ENCODE peak calls at places on chromosomes 3 and 15, in four cellular contexts. J, C, V and W are unnamed samples.

GRCh38 chr15:69489101-69489571 is 36.5 kb downstream of the RPLP1 start:
- DNase-seq in J (no peak), C (no peak), V (no peak), W (no peak)

GRCh38 chr3:127851899-127852298 is 29.6 kb upstream of the MGLL start:
- DNase-seq in J (no peak), C (no peak), V (no peak), W (no peak)

GRCh38 chr3:23826382-23827061 is 20.8 kb downstream of the UBE2E1 start:
- DNase-seq in J (no peak), C (no peak), V (no peak), W (no peak)

GRCh38 chr3:108088697-108089096 is 2.1 kb downstream of the CD47 start:
- DNase-seq in J (no peak), C (no peak), V (no peak), W (no peak)

GRCh38 chr3:117955196-117955595 is 1079.5 kb downstream of the IGSF11 start:
- DNase-seq in J (no peak), C (no peak), V (peak), W (no peak)

GRCh38 chr3:114527036-114527644 is 233.3 kb downstream of the TIGIT start:
- DNase-seq in J (no peak), C (no peak), V (no peak), W (no peak)

GRCh38 chr3:40201770-40202169 is 107.7 kb upstream of the EIF1B start:
- DNase-seq in J (no peak), C (no peak), V (no peak), W (no peak)

GRCh38 chr3:141000691-141001090 is 50.5 kb upstream of the SPSB4 start:
- DNase-seq in J (no peak), C (no peak), V (no peak), W (no peak)

GRCh38 chr3:149480326-149481017 is 6.0 kb downstream of the TM4SF4 start:
- DNase-seq in J (no peak), C (peak), V (peak), W (peak)

GRCh38 chr15:82533801-82534200 is 6.5 kb downstream of the RPS17 start:
- DNase-seq in J (no peak), C (no peak), V (no peak), W (no peak)

GRCh38 chr3:71062920-71063767 is 520.4 kb downstream of the FOXP1 start:
- DNase-seq in J (no peak), C (no peak), V (no peak), W (no peak)

GRCh38 chr15:63344737-63345390 is 36.8 kb downstream of the CA12 start:
- DNase-seq in J (no peak), C (no peak), V (no peak), W (no peak)

GRCh38 chr3:115245437-115245836 is 98.3 kb upstream of the ZBTB20 start:
- DNase-seq in J (no peak), C (peak), V (no peak), W (peak)

GRCh38 chr3:65576942-65577341 is 461.8 kb downstream of the MAGI1 start:
- DNase-seq in J (no peak), C (no peak), V (no peak), W (peak)

GRCh38 chr3:102536479-102536878 is 101.7 kb downstream of the ZPLD1 start:
- DNase-seq in J (no peak), C (peak), V (no peak), W (peak)

GRCh38 chr15:65339926-65340325 is 35.4 kb downstream of the RNU5B-1 start:
- DNase-seq in J (no peak), C (no peak), V (no peak), W (no peak)

GRCh38 chr3:21331321-21331720 is 419.7 kb downstream of the ZNF385D start:
- DNase-seq in J (no peak), C (no peak), V (no peak), W (no peak)

GRCh38 chr15:35713733-35714132 is 167.8 kb upstream of the DPH6 start:
- DNase-seq in J (no peak), C (no peak), V (no peak), W (no peak)

GRCh38 chr3:115851571-115851970 is 228.3 kb downstream of the GAP43 start:
- DNase-seq in J (no peak), C (no peak), V (no peak), W (no peak)

GRCh38 chr3:128495435-128495970 is 2.5 kb upstream of the GATA2 start:
- DNase-seq in J (no peak), C (no peak), V (no peak), W (no peak)

GRCh38 chr3:38560284-38560683 is 64.1 kb downstream of the EXOG start:
- DNase-seq in J (no peak), C (no peak), V (no peak), W (no peak)

GRCh38 chr3:53375019-53375418 is 27.7 kb upstream of the DCP1A start:
- DNase-seq in J (peak), C (peak), V (peak), W (no peak)

GRCh38 chr15:47196057-47196456 is 521.2 kb upstream of the SEMA6D start:
- DNase-seq in J (no peak), C (peak), V (peak), W (peak)

GRCh38 chr3:149716984-149717383 is 35.3 kb downstream of the COMMD2 start:
- DNase-seq in J (no peak), C (no peak), V (no peak), W (no peak)

GRCh38 chr3:138398791-138399575 is 35.4 kb upstream of the ESYT3 start:
- DNase-seq in J (no peak), C (no peak), V (no peak), W (no peak)